ENCODE peak calls at places on chromosomes 12 and 14, in four cellular contexts. One of them, this sample, is unnamed. For H3K4me1, the result is how much of the 10 kb centered on the place peaks cover.

GRCh38 chr14:25049127-25049558 is 804 bp downstream of the STXBP6 start:
- DNase-seq in HCT116: no peak
- DNase-seq in neuronal stem cell: no peak
- DNase-seq in tibial nerve: no peak
- DNase-seq in this sample: no peak

GRCh38 chr14:78022059-78022458 is 148.1 kb upstream of the NRXN3 start:
- DNase-seq in HCT116: peak
- DNase-seq in neuronal stem cell: peak
- DNase-seq in tibial nerve: peak
- DNase-seq in this sample: peak

GRCh38 chr12:121033625-121034349 is 5.3 kb downstream of the OASL start:
- DNase-seq in HCT116: peak
- DNase-seq in neuronal stem cell: no peak
- DNase-seq in tibial nerve: no peak
- DNase-seq in this sample: no peak

GRCh38 chr14:63564318-63564717 is 21.1 kb upstream of the PPP2R5E start:
- DNase-seq in HCT116: no peak
- DNase-seq in neuronal stem cell: no peak
- DNase-seq in tibial nerve: peak
- DNase-seq in this sample: no peak

GRCh38 chr12:124292385-124292784 is 2.5 kb upstream of the RFLNA start:
- DNase-seq in HCT116: no peak
- DNase-seq in neuronal stem cell: no peak
- DNase-seq in tibial nerve: no peak
- DNase-seq in this sample: no peak

GRCh38 chr12:31297572-31298509 is 28.1 kb downstream of the SINHCAF start:
- DNase-seq in HCT116: no peak
- DNase-seq in neuronal stem cell: no peak
- DNase-seq in tibial nerve: no peak
- DNase-seq in this sample: no peak

GRCh38 chr12:121301876-121302275 is 5.4 kb upstream of the CAMKK2 start:
- DNase-seq in HCT116: no peak
- DNase-seq in neuronal stem cell: no peak
- DNase-seq in tibial nerve: no peak
- DNase-seq in this sample: no peak

GRCh38 chr14:100662850-100663527 is 63.7 kb upstream of the DLK1 start:
- DNase-seq in HCT116: peak
- DNase-seq in neuronal stem cell: peak
- DNase-seq in tibial nerve: peak
- DNase-seq in this sample: no peak

GRCh38 chr14:61430066-61430757 is 108.8 kb downstream of the PRKCH start:
- DNase-seq in HCT116: no peak
- DNase-seq in neuronal stem cell: no peak
- DNase-seq in tibial nerve: no peak
- DNase-seq in this sample: no peak

GRCh38 chr12:18799561-18799960 is 61.6 kb downstream of the CAPZA3 start:
- DNase-seq in HCT116: no peak
- DNase-seq in neuronal stem cell: no peak
- DNase-seq in tibial nerve: no peak
- DNase-seq in this sample: no peak

GRCh38 chr12:62787023-62787422 is 147.9 kb downstream of the PPM1H start:
- DNase-seq in HCT116: no peak
- DNase-seq in neuronal stem cell: no peak
- DNase-seq in tibial nerve: no peak
- DNase-seq in this sample: no peak

GRCh38 chr14:50904719-50905118 is 32.9 kb downstream of the ABHD12B start:
- DNase-seq in HCT116: no peak
- DNase-seq in neuronal stem cell: no peak
- DNase-seq in tibial nerve: no peak
- DNase-seq in this sample: no peak

GRCh38 chr14:23124337-23124954 is 5.4 kb upstream of the CEBPE start:
- DNase-seq in HCT116: no peak
- DNase-seq in neuronal stem cell: no peak
- DNase-seq in tibial nerve: no peak
- DNase-seq in this sample: no peak
- H3K4me1 ChIP-seq in HCT116: under half
- H3K4me1 ChIP-seq in neuronal stem cell: under half
- H3K4me1 ChIP-seq in tibial nerve: under half
- H3K4me1 ChIP-seq in this sample: under half

DNA sequence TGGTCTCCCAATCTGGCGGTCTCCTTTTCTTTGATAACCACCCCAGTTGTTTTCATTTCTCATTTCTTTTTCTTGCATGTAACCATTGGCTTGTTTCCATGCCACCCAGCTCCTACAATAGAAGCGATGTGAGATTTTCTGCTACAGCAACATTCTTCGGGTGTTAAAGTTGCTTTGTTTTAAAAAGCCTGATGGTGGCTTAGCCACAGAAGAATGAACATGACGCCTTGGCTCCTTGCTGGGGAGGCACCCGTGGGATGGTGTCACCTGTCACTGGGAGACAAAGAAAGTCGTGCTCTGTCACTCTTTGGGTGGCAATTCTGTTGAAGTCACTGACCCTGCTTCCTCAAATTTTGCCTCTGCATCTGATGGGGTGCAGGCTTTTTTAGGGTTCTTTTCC is 265.1 kb upstream of the TBX3 start:
- DNase-seq in HCT116: no peak
- DNase-seq in neuronal stem cell: no peak
- DNase-seq in tibial nerve: no peak
- DNase-seq in this sample: no peak
- H3K4me3 ChIP-seq in HCT116: no peak
- H3K4me3 ChIP-seq in neuronal stem cell: no peak
- H3K4me3 ChIP-seq in tibial nerve: no peak
- H3K4me3 ChIP-seq in this sample: no peak

DNA sequence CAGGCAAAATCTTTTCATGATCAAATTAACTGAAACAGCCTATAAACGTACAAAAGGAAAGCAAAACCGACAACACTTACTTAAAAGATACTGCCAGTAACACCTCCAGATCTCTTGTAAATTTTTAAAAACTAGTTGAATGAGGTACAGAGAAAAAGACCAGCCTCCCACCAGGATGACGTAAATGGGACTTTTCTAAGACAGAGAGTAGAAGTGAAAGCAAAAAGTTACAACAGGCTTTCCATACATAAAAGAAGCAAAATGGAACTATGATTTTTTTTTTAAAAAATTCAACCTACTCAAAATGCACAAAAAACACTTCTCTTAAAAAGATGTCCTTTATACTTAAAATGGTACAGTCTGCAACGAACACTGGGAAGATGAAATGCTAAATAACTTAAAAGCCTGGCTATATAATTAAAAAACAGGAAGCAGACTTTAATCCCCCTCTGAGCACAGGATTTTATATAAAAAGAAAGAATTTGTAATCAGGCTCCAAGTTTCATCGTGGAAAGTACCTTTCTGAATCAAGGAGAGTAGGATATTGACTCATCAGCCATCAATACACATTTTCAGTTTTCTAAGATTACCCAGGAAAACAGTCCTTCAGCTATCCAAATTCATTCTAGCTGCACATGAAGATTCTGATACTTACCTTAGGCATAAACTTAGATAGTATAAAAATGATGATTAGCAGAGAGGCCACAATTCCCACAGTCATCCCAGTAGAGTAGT is 14.2 kb upstream of the MYO1A start:
- DNase-seq in HCT116: no peak
- DNase-seq in neuronal stem cell: no peak
- DNase-seq in tibial nerve: no peak
- DNase-seq in this sample: no peak
- H3K27ac ChIP-seq in HCT116: no peak
- H3K27ac ChIP-seq in neuronal stem cell: no peak
- H3K27ac ChIP-seq in tibial nerve: no peak
- H3K27ac ChIP-seq in this sample: peak

GRCh38 chr12:109627633-109628032 is 54.0 kb downstream of the MVK start:
- DNase-seq in HCT116: no peak
- DNase-seq in neuronal stem cell: no peak
- DNase-seq in tibial nerve: no peak
- DNase-seq in this sample: no peak
- H3K4me1 ChIP-seq in HCT116: under half
- H3K4me1 ChIP-seq in neuronal stem cell: under half
- H3K4me1 ChIP-seq in tibial nerve: under half
- H3K4me1 ChIP-seq in this sample: under half

GRCh38 chr12:3295648-3296408 is 195.2 kb upstream of the PRMT8 start:
- DNase-seq in HCT116: no peak
- DNase-seq in neuronal stem cell: no peak
- DNase-seq in tibial nerve: peak
- DNase-seq in this sample: no peak

GRCh38 chr12:3296409-3296701 is 194.6 kb upstream of the PRMT8 start:
- DNase-seq in HCT116: no peak
- DNase-seq in neuronal stem cell: no peak
- DNase-seq in tibial nerve: no peak
- DNase-seq in this sample: no peak

GRCh38 chr12:3300833-3301401 is 190.1 kb upstream of the PRMT8 start:
- DNase-seq in HCT116: no peak
- DNase-seq in neuronal stem cell: no peak
- DNase-seq in tibial nerve: no peak
- DNase-seq in this sample: no peak

GRCh38 chr12:3299929-3300832 is 190.8 kb upstream of the PRMT8 start:
- DNase-seq in HCT116: peak
- DNase-seq in neuronal stem cell: peak
- DNase-seq in tibial nerve: peak
- DNase-seq in this sample: peak

DNA sequence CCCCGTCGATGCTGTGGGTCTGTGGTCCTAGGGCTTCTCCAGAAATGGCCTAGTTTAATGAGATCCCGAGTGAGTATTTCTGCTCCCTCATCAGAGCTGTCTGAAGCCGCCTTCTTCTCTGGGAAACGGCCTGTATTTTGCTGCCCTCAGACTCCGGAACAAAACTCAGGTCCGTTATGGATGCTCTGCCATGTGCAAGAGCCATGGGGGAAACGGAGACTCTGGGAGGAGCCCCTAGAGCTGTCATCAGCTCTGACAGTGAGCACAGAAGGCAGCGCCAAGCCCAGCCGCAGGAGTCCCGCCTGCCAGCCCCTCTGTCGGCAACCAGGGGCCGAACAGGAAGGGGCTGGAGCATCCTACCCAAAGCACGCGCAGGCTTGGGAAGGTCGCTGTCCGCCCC is 192.4 kb upstream of the PRMT8 start:
- DNase-seq in HCT116: no peak
- DNase-seq in neuronal stem cell: no peak
- DNase-seq in tibial nerve: no peak
- DNase-seq in this sample: no peak
- H3K4me3 ChIP-seq in HCT116: no peak
- H3K4me3 ChIP-seq in neuronal stem cell: no peak
- H3K4me3 ChIP-seq in tibial nerve: no peak
- H3K4me3 ChIP-seq in this sample: no peak

DNA sequence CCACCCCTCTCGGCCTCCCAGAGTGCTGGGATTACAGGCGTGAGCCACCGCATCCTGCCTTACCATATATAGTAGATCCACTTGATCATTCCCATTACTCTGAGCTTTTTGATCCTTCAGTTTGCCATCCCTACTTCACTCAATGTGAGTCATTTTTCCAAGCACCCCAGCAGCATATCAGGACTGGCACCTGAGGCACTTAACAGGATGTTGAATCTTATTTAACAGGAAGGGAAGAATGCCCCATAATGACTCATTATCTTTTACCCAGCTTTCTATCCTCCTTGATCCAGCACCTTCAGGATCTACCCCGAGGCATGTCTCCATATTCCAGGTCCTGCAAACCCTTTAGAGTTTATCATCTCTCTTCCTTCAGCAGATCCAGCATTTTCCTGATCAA is 84.9 kb upstream of the CMKLR1 start:
- DNase-seq in HCT116: no peak
- DNase-seq in neuronal stem cell: no peak
- DNase-seq in tibial nerve: no peak
- DNase-seq in this sample: no peak
- H3K27ac ChIP-seq in HCT116: no peak
- H3K27ac ChIP-seq in neuronal stem cell: no peak
- H3K27ac ChIP-seq in tibial nerve: no peak
- H3K27ac ChIP-seq in this sample: no peak

This sample was measured in SJSA1.